ENCODE peak calls at places on chromosomes 13 and 19, in five cellular contexts. L is activated CD4-positive, alpha-beta T cell treated with anti-CD3 and anti-CD28 coated beads, Interleukin-2, amount 50 U/mL, for 1 hour; G is T1000; J is HS-5; E is non-pigmented ciliary epithelial cell. A is an unnamed sample.
A peak's percentile ranks its signal among the peaks of the same experiment; 100 is the strongest.

GRCh38 chr13:36432106-36432544 is at the start of gene CCNA1:
- DNase-seq in E (no peak), G (no peak), L (no peak), J (no peak), A (no peak)

GRCh38 chr19:13206581-13206980 is 56.4 kb downstream of the IER2 start:
- DNase-seq in G (no peak), L (no peak), E (no peak), J (no peak), A (no peak)

GRCh38 chr13:113337556-113337955 is 26.4 kb downstream of the GRTP1 start:
- DNase-seq in E (no peak), L (no peak), G (no peak), J (no peak), A (no peak)

GRCh38 chr19:13025819-13026477 is 30.7 kb downstream of the NFIX start:
- DNase-seq in G (no peak), E (no peak), L (no peak), J (no peak), A (no peak)

GRCh38 chr19:41431426-41432386 is 4.5 kb upstream of the B3GNT8 start:
- DNase-seq in J (no peak), L (no peak), G (no peak), E (no peak), A (no peak)

GRCh38 chr13:37168151-37168550 is 62.7 kb upstream of the CSNK1A1L start:
- DNase-seq in G (no peak), L (no peak), J (no peak), E (no peak), A (no peak)

GRCh38 chr13:49353908-49354307 is 90.0 kb downstream of the CAB39L start:
- DNase-seq in J (no peak), G (no peak), E (no peak), L (no peak), A (no peak)

GRCh38 chr19:41709951-41710645 is 1.7 kb downstream of the CEACAM5 start:
- DNase-seq in J (no peak), L (no peak), G (no peak), E (no peak), A (no peak)

GRCh38 chr19:46428278-46429141 is at the start of gene PNMA8C:
- DNase-seq in J (no peak), L (peak; percentile 35), E (no peak), G (no peak), A (no peak)

GRCh38 chr13:21661510-21661909 is 9.4 kb upstream of the FGF9 start:
- DNase-seq in J (no peak), E (no peak), L (no peak), G (no peak), A (no peak)

A was measured in foreskin keratinocyte.